ENCODE peak calls at places on chromosomes 4 and X, in four cellular contexts. Q is K562, T is HCT116, E is HepG2. H is an unnamed sample. For H3K27me3, the result is how much of the 10 kb centered on the place peaks cover.

GRCh38 chr4:39526810-39527295 is 386 bp downstream of the UGDH start:
- DNase-seq in Q (no peak), T (no peak), E (no peak), H (no peak)

GRCh38 chrX:10897768-10898167 is 213.4 kb upstream of the HCCS start:
- DNase-seq in Q (no peak), T (no peak), E (no peak), H (no peak)

GRCh38 chrX:387729-388128 is 1.0 kb upstream of the PPP2R3B start:
- DNase-seq in Q (no peak), T (no peak), E (no peak), H (no peak)

GRCh38 chr4:7813674-7814073 is 126.0 kb downstream of the AFAP1 start:
- DNase-seq in Q (no peak), T (no peak), E (peak), H (no peak)

GRCh38 chr4:99062120-99062519 is 26.5 kb downstream of the ADH5 start:
- DNase-seq in Q (no peak), T (no peak), E (no peak), H (no peak)

GRCh38 chr4:117983541-117984451 is 50.5 kb upstream of the NDST3 start:
- DNase-seq in Q (no peak), T (no peak), E (no peak), H (no peak)

GRCh38 chrX:39705299-39705698 is 392.5 kb downstream of the BCOR start:
- DNase-seq in Q (peak), T (peak), E (no peak), H (no peak)

GRCh38 chr4:144565558-144566195 is 80.3 kb upstream of the HHIP start:
- DNase-seq in Q (no peak), T (no peak), E (no peak), H (no peak)

GRCh38 chr4:77384094-77384493 is 221.5 kb upstream of the CXCL13 start:
- DNase-seq in Q (no peak), T (no peak), E (no peak), H (no peak)

GRCh38 chr4:8919651-8920288 is 48.1 kb upstream of the HMX1 start:
- DNase-seq in Q (no peak), T (no peak), E (no peak), H (no peak)

GRCh38 chr4:184503869-184504300 is 29.5 kb upstream of the IRF2 start:
- DNase-seq in Q (no peak), T (no peak), E (no peak), H (no peak)

GRCh38 chr4:141102367-141102766 is 30.9 kb downstream of the RNF150 start:
- DNase-seq in Q (no peak), T (no peak), E (no peak), H (no peak)

GRCh38 chr4:56655209-56655626 is 25.9 kb downstream of the HOPX start:
- DNase-seq in Q (no peak), T (no peak), E (no peak), H (no peak)

GRCh38 chr4:100095729-100096595 is 94.3 kb downstream of the DDIT4L start:
- DNase-seq in Q (peak), T (peak), E (peak), H (no peak)

GRCh38 chr4:6278801-6279197 is 9.1 kb downstream of the WFS1 start:
- DNase-seq in Q (peak), T (no peak), E (peak), H (no peak)

GRCh38 chrX:40005290-40006011 is 92.3 kb downstream of the BCOR start:
- DNase-seq in Q (no peak), T (no peak), E (no peak), H (no peak)

GRCh38 chr4:60805500-60806313 is 394.4 kb upstream of the ADGRL3 start:
- DNase-seq in Q (peak), T (no peak), E (peak), H (peak)

GRCh38 chr4:133465022-133465421 is 315.9 kb downstream of the PCDH10 start:
- DNase-seq in Q (no peak), T (no peak), E (no peak), H (no peak)

GRCh38 chr4:169268951-169269781 is 1.6 kb downstream of the SH3RF1 start:
- DNase-seq in Q (no peak), T (no peak), E (peak), H (no peak)

GRCh38 chr4:41873380-41874295 is 61.6 kb upstream of the TMEM33 start:
- DNase-seq in Q (no peak), T (no peak), E (no peak), H (no peak)

GRCh38 chr4:112552668-112553067 is 36.7 kb upstream of the NEUROG2 start:
- DNase-seq in Q (no peak), T (peak), E (peak), H (no peak)

GRCh38 chr4:83561381-83561780 is 25.5 kb downstream of the GPAT3 start:
- DNase-seq in Q (no peak), T (peak), E (peak), H (no peak)

GRCh38 chr4:153649572-153649991 is 34.5 kb upstream of the TLR2 start:
- DNase-seq in Q (peak), T (peak), E (peak), H (no peak)

GRCh38 chrX:16873106-16873505 is 2.9 kb upstream of the RBBP7 start:
- DNase-seq in Q (peak), T (no peak), E (no peak), H (no peak)
- TF ChIP-seq YY1 in Q (no peak), T (no peak), E (no peak), H (no peak)

GRCh38 chr4:1169171-1169671 is 3.2 kb downstream of the SPON2 start:
- DNase-seq in Q (no peak), T (no peak), E (no peak), H (no peak)

GRCh38 chr4:1169691-1170096 is 2.7 kb downstream of the SPON2 start:
- DNase-seq in Q (no peak), T (no peak), E (no peak), H (no peak)

GRCh38 chr4:1166509-1167243 is 5.7 kb downstream of the SPON2 start:
- DNase-seq in Q (peak), T (no peak), E (no peak), H (no peak)

GRCh38 chr4:1167244-1167949 is 5.0 kb downstream of the SPON2 start:
- DNase-seq in Q (peak), T (peak), E (peak), H (peak)

DNA sequence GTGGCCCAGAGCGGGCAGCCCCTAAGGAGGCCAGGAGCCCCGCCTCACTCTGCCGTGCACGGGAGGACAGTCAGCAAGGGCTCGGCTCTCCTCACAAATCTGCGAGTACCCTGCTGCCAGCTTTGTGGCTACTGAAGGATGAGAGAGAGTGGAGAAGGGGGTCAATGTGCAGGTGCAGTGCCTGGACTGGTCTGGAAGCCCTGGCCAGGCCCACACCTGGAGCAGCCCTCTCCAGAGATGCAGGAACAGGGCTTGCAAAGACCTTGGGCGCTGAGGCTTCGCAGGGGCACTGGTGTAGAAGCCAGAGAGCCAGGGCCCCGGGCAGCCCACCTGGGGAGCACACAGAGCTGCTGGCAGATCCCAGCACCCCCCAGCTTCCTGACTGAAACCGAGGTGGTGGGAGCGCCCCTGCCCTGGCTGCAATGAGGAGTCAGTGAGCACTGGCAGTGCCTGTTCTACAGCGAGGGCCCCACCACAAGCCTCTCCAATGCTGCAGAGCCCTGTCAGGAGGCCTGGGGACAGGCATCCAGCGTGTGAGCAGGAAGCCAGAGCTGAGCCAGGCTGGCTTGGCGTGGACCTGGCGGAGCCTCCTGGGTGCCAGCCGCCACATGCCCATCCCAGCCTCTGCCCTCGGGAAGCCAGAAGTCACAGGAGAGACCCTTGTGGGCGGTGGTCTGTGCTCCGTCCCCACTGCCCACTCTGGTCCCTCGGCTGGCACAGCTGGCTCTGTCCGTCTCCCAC is 3.9 kb downstream of the SPON2 start:
- DNase-seq in Q (no peak), T (no peak), E (no peak), H (no peak)
- H3K27me3 ChIP-seq in Q (under half), T (under half), E (under half), H (under half)

GRCh38 chr4:137116144-137116543 is 416.1 kb downstream of the PCDH18 start:
- DNase-seq in Q (no peak), T (no peak), E (no peak), H (no peak)
- TF ChIP-seq YY1 in Q (no peak), T (no peak), E (no peak), H (no peak)

GRCh38 chr4:30868257-30868656 is 148.1 kb downstream of the PCDH7 start:
- DNase-seq in Q (no peak), T (no peak), E (no peak), H (no peak)

GRCh38 chr4:30867427-30867826 is 147.3 kb downstream of the PCDH7 start:
- DNase-seq in Q (no peak), T (no peak), E (no peak), H (no peak)

GRCh38 chr4:30866907-30867306 is 146.7 kb downstream of the PCDH7 start:
- DNase-seq in Q (no peak), T (no peak), E (no peak), H (no peak)

GRCh38 chr4:30866444-30866843 is 146.3 kb downstream of the PCDH7 start:
- DNase-seq in Q (no peak), T (no peak), E (no peak), H (no peak)

GRCh38 chr4:30865676-30866075 is 145.5 kb downstream of the PCDH7 start:
- DNase-seq in Q (no peak), T (no peak), E (no peak), H (no peak)
- H3K27me3 ChIP-seq in Q (under half), T (under half), E (under half), H (under half)

GRCh38 chr4:1530356-1530755 is 124.1 kb upstream of the NKX1-1 start:
- DNase-seq in Q (no peak), T (no peak), E (no peak), H (no peak)
- TF ChIP-seq YY1 in Q (no peak), T (no peak), E (no peak), H (no peak)